ENCODE peak calls at places on chromosomes 6 and 20, in nine cellular contexts. S is amygdala, U is HFFc6, K is tibial artery, T is fibroblast of mammary gland, M is esophagus squamous epithelium, W is neural crest cell, L is germinal center, J is posterior cingulate gyrus. X is an unnamed sample.

GRCh38 chr20:58481541-58482021 is 33.6 kb downstream of the APCDD1L start:
- DNase-seq in S (no peak), U (peak), K (no peak), T (peak), M (no peak), W (peak), L (peak), J (no peak), X (no peak)

GRCh38 chr6:80197474-80197873 is 91.0 kb downstream of the BCKDHB start:
- DNase-seq in S (no peak), U (peak), K (no peak), T (peak), M (no peak), W (no peak), L (no peak), J (no peak), X (no peak)

GRCh38 chr6:79810153-79810806 is 137.1 kb downstream of the ELOVL4 start:
- DNase-seq in S (no peak), U (no peak), K (no peak), T (peak), M (no peak), W (peak), L (no peak), J (no peak), X (no peak)

GRCh38 chr6:16759646-16760535 is 1.4 kb downstream of the ATXN1 start:
- DNase-seq in S (peak), U (peak), K (peak), T (peak), M (peak), W (peak), L (peak), J (peak), X (peak)

GRCh38 chr20:6178537-6178936 is 55.7 kb upstream of the FERMT1 start:
- DNase-seq in S (no peak), U (peak), K (no peak), T (peak), M (no peak), W (peak), L (no peak), J (no peak), X (no peak)

GRCh38 chr6:49527315-49527714 is 23.2 kb upstream of the C6orf141 start:
- DNase-seq in S (no peak), U (no peak), K (no peak), T (no peak), M (no peak), W (no peak), L (no peak), J (no peak), X (no peak)

GRCh38 chr6:82260890-82261732 is 13.6 kb upstream of the IBTK start:
- DNase-seq in S (no peak), U (no peak), K (no peak), T (no peak), M (no peak), W (no peak), L (no peak), J (no peak), X (no peak)

GRCh38 chr20:41261790-41262717 is 55.5 kb downstream of the ZHX3 start:
- DNase-seq in S (no peak), U (no peak), K (no peak), T (peak), M (no peak), W (no peak), L (no peak), J (no peak), X (no peak)

GRCh38 chr20:47576516-47577033 is 74.9 kb downstream of the NCOA3 start:
- DNase-seq in S (no peak), U (peak), K (peak), T (peak), M (no peak), W (no peak), L (peak), J (no peak), X (no peak)

GRCh38 chr6:44071670-44072451 is 55.4 kb downstream of the MRPL14 start:
- DNase-seq in S (no peak), U (peak), K (no peak), T (peak), M (no peak), W (no peak), L (no peak), J (no peak), X (no peak)

GRCh38 chr6:107689881-107690545 is 134.1 kb downstream of the SCML4 start:
- DNase-seq in S (no peak), U (no peak), K (no peak), T (peak), M (no peak), W (no peak), L (no peak), J (no peak), X (no peak)

GRCh38 chr6:167529684-167530335 is 204.9 kb downstream of the TTLL2 start:
- DNase-seq in S (no peak), U (no peak), K (no peak), T (no peak), M (no peak), W (no peak), L (no peak), J (no peak), X (no peak)

GRCh38 chr20:62571667-62572344 is 70.5 kb upstream of the SLCO4A1 start:
- DNase-seq in S (no peak), U (no peak), K (no peak), T (no peak), M (no peak), W (no peak), L (peak), J (no peak), X (no peak)

GRCh38 chr6:14625173-14625895 is 507.8 kb downstream of the CD83 start:
- DNase-seq in S (no peak), U (no peak), K (no peak), T (no peak), M (no peak), W (no peak), L (no peak), J (no peak), X (no peak)

GRCh38 chr6:167329014-167329413 is 4.1 kb downstream of the TTLL2 start:
- DNase-seq in S (no peak), U (no peak), K (no peak), T (no peak), M (no peak), W (no peak), L (no peak), J (no peak), X (no peak)

X was measured in dorsolateral prefrontal cortex.